ENCODE peak calls at places on chromosomes 16 and 17, in seven cellular contexts. One of them, this sample, is unnamed.

GRCh38 chr16:22232277-22233049 is 26.4 kb downstream of the EEF2K start:
- DNase-seq in NB4: no peak
- DNase-seq in heart left ventricle: no peak
- DNase-seq in fibroblast of lung: peak; percentile 75
- DNase-seq in MM.1S: no peak
- DNase-seq in cardiac fibroblast: no peak
- DNase-seq in fibroblast of the aortic adventitia: no peak
- DNase-seq in this sample: no peak

GRCh38 chr17:45221081-45221996 is at the start of gene FMNL1:
- DNase-seq in NB4: peak; percentile 87
- DNase-seq in heart left ventricle: peak; percentile 81
- DNase-seq in fibroblast of lung: no peak
- DNase-seq in MM.1S: peak; percentile 81
- DNase-seq in cardiac fibroblast: no peak
- DNase-seq in fibroblast of the aortic adventitia: no peak
- DNase-seq in this sample: no peak

GRCh38 chr17:19672009-19672837 is 23.7 kb downstream of the ALDH3A2 start:
- DNase-seq in NB4: no peak
- DNase-seq in heart left ventricle: peak; percentile 52
- DNase-seq in fibroblast of lung: peak; percentile 8
- DNase-seq in MM.1S: no peak
- DNase-seq in cardiac fibroblast: peak; percentile 28
- DNase-seq in fibroblast of the aortic adventitia: peak; percentile 30
- DNase-seq in this sample: no peak

GRCh38 chr16:89060207-89060794 is 33.4 kb upstream of the ACSF3 start:
- DNase-seq in NB4: no peak
- DNase-seq in heart left ventricle: no peak
- DNase-seq in fibroblast of lung: no peak
- DNase-seq in MM.1S: no peak
- DNase-seq in cardiac fibroblast: no peak
- DNase-seq in fibroblast of the aortic adventitia: no peak
- DNase-seq in this sample: no peak

GRCh38 chr17:39270923-39271322 is 45.2 kb upstream of the STAC2 start:
- DNase-seq in NB4: peak; percentile 72
- DNase-seq in heart left ventricle: no peak
- DNase-seq in fibroblast of lung: peak; percentile 38
- DNase-seq in MM.1S: peak; percentile 21
- DNase-seq in cardiac fibroblast: peak; percentile 83
- DNase-seq in fibroblast of the aortic adventitia: peak; percentile 95
- DNase-seq in this sample: no peak

GRCh38 chr17:75270966-75271232 is at the start of gene MIF4GD:
- DNase-seq in NB4: no peak
- DNase-seq in heart left ventricle: no peak
- DNase-seq in fibroblast of lung: peak; percentile 62
- DNase-seq in MM.1S: no peak
- DNase-seq in cardiac fibroblast: no peak
- DNase-seq in fibroblast of the aortic adventitia: no peak
- DNase-seq in this sample: no peak

GRCh38 chr17:44557653-44558285 is 485 bp downstream of the FZD2 start:
- DNase-seq in NB4: peak; percentile 57
- DNase-seq in heart left ventricle: peak; percentile 47
- DNase-seq in fibroblast of lung: peak; percentile 78
- DNase-seq in MM.1S: no peak
- DNase-seq in cardiac fibroblast: peak; percentile 58
- DNase-seq in fibroblast of the aortic adventitia: peak; percentile 66
- DNase-seq in this sample: peak; percentile 36

GRCh38 chr16:55035956-55036355 is 105.3 kb downstream of the IRX5 start:
- DNase-seq in NB4: no peak
- DNase-seq in heart left ventricle: no peak
- DNase-seq in fibroblast of lung: peak; percentile 60
- DNase-seq in MM.1S: no peak
- DNase-seq in cardiac fibroblast: no peak
- DNase-seq in fibroblast of the aortic adventitia: no peak
- DNase-seq in this sample: no peak

GRCh38 chr16:65546353-65546791 is 424.5 kb upstream of the CDH11 start:
- DNase-seq in NB4: no peak
- DNase-seq in heart left ventricle: no peak
- DNase-seq in fibroblast of lung: peak; percentile 84
- DNase-seq in MM.1S: no peak
- DNase-seq in cardiac fibroblast: peak; percentile 83
- DNase-seq in fibroblast of the aortic adventitia: peak; percentile 81
- DNase-seq in this sample: no peak

GRCh38 chr17:1095093-1095852 is 84.5 kb downstream of the ABR start:
- DNase-seq in NB4: peak; percentile 78
- DNase-seq in heart left ventricle: peak; percentile 51
- DNase-seq in fibroblast of lung: no peak
- DNase-seq in MM.1S: no peak
- DNase-seq in cardiac fibroblast: no peak
- DNase-seq in fibroblast of the aortic adventitia: no peak
- DNase-seq in this sample: no peak

GRCh38 chr16:67163164-67163902 is 1.2 kb upstream of the HSF4 start:
- DNase-seq in NB4: no peak
- DNase-seq in heart left ventricle: peak; percentile 63
- DNase-seq in fibroblast of lung: peak; percentile 49
- DNase-seq in MM.1S: no peak
- DNase-seq in cardiac fibroblast: no peak
- DNase-seq in fibroblast of the aortic adventitia: peak; percentile 56
- DNase-seq in this sample: no peak

GRCh38 chr16:50602531-50603205 is 54.5 kb downstream of the NKD1 start:
- DNase-seq in NB4: no peak
- DNase-seq in heart left ventricle: no peak
- DNase-seq in fibroblast of lung: no peak
- DNase-seq in MM.1S: no peak
- DNase-seq in cardiac fibroblast: no peak
- DNase-seq in fibroblast of the aortic adventitia: no peak
- DNase-seq in this sample: no peak

GRCh38 chr17:34241062-34241461 is 14.0 kb upstream of the CCL2 start:
- DNase-seq in NB4: peak; percentile 60
- DNase-seq in heart left ventricle: peak; percentile 87
- DNase-seq in fibroblast of lung: peak; percentile 49
- DNase-seq in MM.1S: no peak
- DNase-seq in cardiac fibroblast: peak; percentile 47
- DNase-seq in fibroblast of the aortic adventitia: peak; percentile 39
- DNase-seq in this sample: no peak

GRCh38 chr16:10931133-10931532 is 11.1 kb downstream of the DEXI start:
- DNase-seq in NB4: no peak
- DNase-seq in heart left ventricle: no peak
- DNase-seq in fibroblast of lung: no peak
- DNase-seq in MM.1S: no peak
- DNase-seq in cardiac fibroblast: no peak
- DNase-seq in fibroblast of the aortic adventitia: no peak
- DNase-seq in this sample: no peak

DNA sequence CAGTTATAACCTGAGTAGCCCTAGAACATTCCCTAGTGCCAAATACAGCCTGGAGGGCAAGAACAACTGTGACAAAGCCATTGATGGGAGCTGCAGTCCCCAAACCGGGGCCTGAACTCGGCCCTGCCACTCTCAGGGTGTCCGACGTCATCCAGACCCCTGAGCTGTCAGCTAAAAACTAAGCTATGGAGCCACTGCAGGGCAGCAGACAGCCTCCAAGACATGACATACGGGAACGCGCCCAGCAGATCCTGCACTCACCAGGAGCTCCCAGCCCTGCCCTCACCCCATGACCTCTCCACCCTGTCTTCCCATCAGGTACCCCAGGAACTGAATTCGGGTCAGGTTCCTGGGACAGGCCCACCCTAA is 28.4 kb downstream of the KDM8 start:
- DNase-seq in NB4: no peak
- DNase-seq in heart left ventricle: no peak
- DNase-seq in fibroblast of lung: no peak
- DNase-seq in MM.1S: no peak
- DNase-seq in cardiac fibroblast: no peak
- DNase-seq in fibroblast of the aortic adventitia: no peak
- DNase-seq in this sample: no peak
- H3K4me3 ChIP-seq in NB4: no peak overlapping the region
- H3K4me3 ChIP-seq in heart left ventricle: no peak overlapping the region
- H3K4me3 ChIP-seq in fibroblast of lung: no peak overlapping the region
- H3K4me3 ChIP-seq in MM.1S: peak overlapping the region; percentile 19
- H3K4me3 ChIP-seq in cardiac fibroblast: no peak overlapping the region
- H3K4me3 ChIP-seq in fibroblast of the aortic adventitia: no peak overlapping the region
- H3K4me3 ChIP-seq in this sample: no peak overlapping the region

DNA sequence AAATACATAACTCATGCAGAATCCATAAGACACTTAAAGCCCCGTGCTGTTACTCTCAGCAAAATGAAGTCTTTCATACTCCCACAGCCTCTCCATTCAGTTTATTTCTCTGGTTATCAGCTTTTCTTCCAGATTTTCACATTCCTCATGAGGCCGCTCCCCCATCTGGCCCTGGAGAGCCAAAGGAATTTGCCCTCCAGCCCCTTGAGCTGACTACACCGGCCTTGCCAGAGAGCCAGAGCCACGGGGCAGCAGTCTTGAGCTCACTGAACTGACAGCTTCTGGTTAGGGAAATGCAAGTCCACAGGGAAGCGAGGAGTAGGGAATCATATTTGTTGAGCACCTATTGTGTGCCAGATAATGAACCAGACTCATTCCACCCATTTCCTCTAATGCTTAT is 102.4 kb downstream of the ABCC12 start:
- DNase-seq in NB4: no peak
- DNase-seq in heart left ventricle: no peak
- DNase-seq in fibroblast of lung: peak; percentile 82
- DNase-seq in MM.1S: no peak
- DNase-seq in cardiac fibroblast: peak; percentile 90
- DNase-seq in fibroblast of the aortic adventitia: peak; percentile 82
- DNase-seq in this sample: no peak
- H3K4me3 ChIP-seq in NB4: no peak overlapping the region
- H3K4me3 ChIP-seq in heart left ventricle: no peak overlapping the region
- H3K4me3 ChIP-seq in fibroblast of lung: no peak overlapping the region
- H3K4me3 ChIP-seq in MM.1S: no peak overlapping the region
- H3K4me3 ChIP-seq in cardiac fibroblast: no peak overlapping the region
- H3K4me3 ChIP-seq in fibroblast of the aortic adventitia: no peak overlapping the region
- H3K4me3 ChIP-seq in this sample: no peak overlapping the region

DNA sequence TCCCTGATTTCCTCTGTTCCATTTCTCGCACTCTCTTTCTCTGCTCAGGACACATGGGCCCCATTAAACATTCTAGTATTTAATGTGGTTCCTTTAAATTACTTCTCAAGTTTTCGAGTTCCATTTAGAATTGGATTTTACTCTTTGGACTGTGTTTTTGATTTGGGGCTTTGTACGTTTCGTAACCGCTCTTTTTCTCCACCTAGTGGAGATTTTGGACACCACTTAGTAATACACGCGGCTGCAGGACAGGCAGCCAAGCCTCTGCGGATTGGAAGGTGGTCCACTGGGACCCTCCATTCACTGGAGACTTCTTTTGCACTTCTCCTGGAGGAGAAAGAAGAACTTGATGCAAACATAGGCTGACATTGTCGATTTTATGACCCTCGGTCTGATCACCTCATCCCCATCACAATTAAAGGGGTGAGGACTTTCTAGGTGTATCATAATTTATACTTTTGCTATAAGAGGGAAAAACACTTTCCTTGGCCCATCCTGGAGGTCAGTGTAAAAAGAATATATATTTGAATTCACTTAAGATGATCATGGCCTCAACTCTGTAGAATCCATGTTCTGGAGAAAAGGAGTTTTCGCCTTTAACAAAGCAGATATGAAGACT is 85.8 kb downstream of the NOG start:
- DNase-seq in NB4: peak; percentile 58
- DNase-seq in heart left ventricle: no peak
- DNase-seq in fibroblast of lung: peak; percentile 42
- DNase-seq in MM.1S: peak; percentile 20
- DNase-seq in cardiac fibroblast: peak; percentile 36
- DNase-seq in fibroblast of the aortic adventitia: peak; percentile 51
- DNase-seq in this sample: no peak
- H3K4me3 ChIP-seq in NB4: no peak overlapping the region
- H3K4me3 ChIP-seq in heart left ventricle: no peak overlapping the region
- H3K4me3 ChIP-seq in fibroblast of lung: peak overlapping the region; percentile 48
- H3K4me3 ChIP-seq in MM.1S: no peak overlapping the region
- H3K4me3 ChIP-seq in cardiac fibroblast: no peak overlapping the region
- H3K4me3 ChIP-seq in fibroblast of the aortic adventitia: no peak overlapping the region
- H3K4me3 ChIP-seq in this sample: no peak overlapping the region

DNA sequence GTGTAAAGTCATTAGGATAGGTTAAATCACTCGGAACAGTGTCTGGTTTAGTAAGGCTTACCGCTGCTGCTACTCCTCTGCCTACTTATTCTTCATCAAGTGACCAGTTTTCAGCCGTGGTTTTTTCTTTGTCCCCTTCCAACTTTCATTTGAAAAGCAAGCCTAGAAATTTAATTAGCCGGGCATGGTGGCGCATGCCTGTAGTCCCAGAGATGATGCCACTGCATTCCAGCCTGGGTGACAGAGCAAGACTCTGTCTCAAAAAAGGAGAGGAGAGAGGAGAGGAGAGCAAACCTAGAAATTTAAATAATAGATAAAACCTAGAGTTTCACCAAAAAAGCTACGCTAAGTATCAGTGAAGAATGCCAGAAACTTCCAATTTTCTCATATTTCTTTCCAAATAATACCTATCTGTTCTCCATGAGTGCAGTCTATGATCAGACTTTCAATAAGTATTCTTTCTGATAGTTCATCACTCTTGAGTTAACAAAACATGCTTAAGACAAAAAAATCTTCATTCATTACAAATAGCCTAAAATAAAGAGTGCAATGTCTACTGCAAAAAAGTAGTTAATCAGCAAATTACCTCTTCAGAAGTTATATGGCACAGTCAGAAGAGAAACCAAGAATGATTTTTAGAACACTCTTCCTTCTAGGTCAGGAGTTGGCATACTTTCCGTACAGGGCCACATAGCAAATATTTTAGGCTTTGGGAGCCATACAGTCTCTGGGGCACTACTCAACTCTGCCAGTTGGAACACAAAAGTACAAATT is 15.1 kb downstream of the ANKFY1 start:
- DNase-seq in NB4: no peak
- DNase-seq in heart left ventricle: no peak
- DNase-seq in fibroblast of lung: no peak
- DNase-seq in MM.1S: no peak
- DNase-seq in cardiac fibroblast: no peak
- DNase-seq in fibroblast of the aortic adventitia: no peak
- DNase-seq in this sample: no peak
- H3K4me3 ChIP-seq in NB4: no peak overlapping the region
- H3K4me3 ChIP-seq in heart left ventricle: no peak overlapping the region
- H3K4me3 ChIP-seq in fibroblast of lung: no peak overlapping the region
- H3K4me3 ChIP-seq in MM.1S: no peak overlapping the region
- H3K4me3 ChIP-seq in cardiac fibroblast: no peak overlapping the region
- H3K4me3 ChIP-seq in fibroblast of the aortic adventitia: no peak overlapping the region
- H3K4me3 ChIP-seq in this sample: no peak overlapping the region